ENCODE peak calls at places on chromosomes 3 and 15, in six cellular contexts. One of them, this sample, is unnamed.

GRCh38 chr3:74267126-74267525 is 347.3 kb downstream of the CNTN3 start:
- DNase-seq in GM03348: no peak
- DNase-seq in caudate nucleus: no peak
- DNase-seq in SK-MEL-5: no peak
- DNase-seq in PC-3: no peak
- DNase-seq in T follicular helper cell: no peak
- DNase-seq in this sample: peak

GRCh38 chr3:132211896-132212295 is 105.3 kb upstream of the ACP3 start:
- DNase-seq in PC-3: no peak
- DNase-seq in GM03348: no peak
- DNase-seq in caudate nucleus: no peak
- DNase-seq in T follicular helper cell: no peak
- DNase-seq in SK-MEL-5: peak
- DNase-seq in this sample: no peak

GRCh38 chr15:57217716-57218598 is 158.3 kb upstream of the CGNL1 start:
- DNase-seq in caudate nucleus: no peak
- DNase-seq in T follicular helper cell: no peak
- DNase-seq in GM03348: no peak
- DNase-seq in PC-3: no peak
- DNase-seq in SK-MEL-5: peak
- DNase-seq in this sample: no peak

GRCh38 chr3:106197532-106198187 is 328.8 kb upstream of the CBLB start:
- DNase-seq in PC-3: no peak
- DNase-seq in T follicular helper cell: no peak
- DNase-seq in caudate nucleus: no peak
- DNase-seq in GM03348: no peak
- DNase-seq in SK-MEL-5: no peak
- DNase-seq in this sample: peak

GRCh38 chr15:51234181-51234927 is 104.0 kb downstream of the CYP19A1 start:
- DNase-seq in caudate nucleus: no peak
- DNase-seq in PC-3: no peak
- DNase-seq in T follicular helper cell: no peak
- DNase-seq in SK-MEL-5: no peak
- DNase-seq in GM03348: peak
- DNase-seq in this sample: no peak

GRCh38 chr3:56288258-56288657 is 180.0 kb downstream of the ERC2 start:
- DNase-seq in SK-MEL-5: no peak
- DNase-seq in GM03348: no peak
- DNase-seq in caudate nucleus: no peak
- DNase-seq in T follicular helper cell: no peak
- DNase-seq in PC-3: no peak
- DNase-seq in this sample: no peak

GRCh38 chr3:72951259-72951722 is 45.3 kb upstream of the PPP4R2 start:
- DNase-seq in PC-3: no peak
- DNase-seq in GM03348: no peak
- DNase-seq in caudate nucleus: no peak
- DNase-seq in T follicular helper cell: no peak
- DNase-seq in SK-MEL-5: peak
- DNase-seq in this sample: no peak

GRCh38 chr3:65828706-65829105 is 210.0 kb downstream of the MAGI1 start:
- DNase-seq in SK-MEL-5: no peak
- DNase-seq in caudate nucleus: no peak
- DNase-seq in PC-3: no peak
- DNase-seq in GM03348: no peak
- DNase-seq in T follicular helper cell: no peak
- DNase-seq in this sample: peak

GRCh38 chr3:177089901-177090300 is 107.4 kb downstream of the TBL1XR1 start:
- DNase-seq in SK-MEL-5: no peak
- DNase-seq in PC-3: no peak
- DNase-seq in GM03348: no peak
- DNase-seq in T follicular helper cell: no peak
- DNase-seq in caudate nucleus: no peak
- DNase-seq in this sample: no peak

GRCh38 chr3:119631529-119631928 is 28.9 kb downstream of the POPDC2 start:
- DNase-seq in SK-MEL-5: no peak
- DNase-seq in T follicular helper cell: no peak
- DNase-seq in GM03348: peak
- DNase-seq in PC-3: peak
- DNase-seq in caudate nucleus: no peak
- DNase-seq in this sample: no peak

GRCh38 chr3:130626021-130626420 is 109.0 kb downstream of the COL6A6 start:
- DNase-seq in T follicular helper cell: no peak
- DNase-seq in GM03348: peak
- DNase-seq in caudate nucleus: no peak
- DNase-seq in PC-3: peak
- DNase-seq in SK-MEL-5: no peak
- DNase-seq in this sample: no peak

GRCh38 chr15:58932791-58933310 is 628 bp downstream of the SLTM start:
- DNase-seq in SK-MEL-5: peak
- DNase-seq in caudate nucleus: peak
- DNase-seq in T follicular helper cell: no peak
- DNase-seq in GM03348: peak
- DNase-seq in PC-3: peak
- DNase-seq in this sample: no peak

GRCh38 chr15:74406992-74407705 is 26.6 kb downstream of the SEMA7A start:
- DNase-seq in SK-MEL-5: no peak
- DNase-seq in GM03348: peak
- DNase-seq in PC-3: peak
- DNase-seq in caudate nucleus: no peak
- DNase-seq in T follicular helper cell: no peak
- DNase-seq in this sample: peak

GRCh38 chr3:76497636-76498035 is 542.3 kb upstream of the ROBO2 start:
- DNase-seq in caudate nucleus: no peak
- DNase-seq in GM03348: no peak
- DNase-seq in T follicular helper cell: no peak
- DNase-seq in SK-MEL-5: no peak
- DNase-seq in PC-3: no peak
- DNase-seq in this sample: peak

GRCh38 chr3:48276856-48277641 is 36.1 kb downstream of the ZNF589 start:
- DNase-seq in SK-MEL-5: no peak
- DNase-seq in caudate nucleus: no peak
- DNase-seq in GM03348: no peak
- DNase-seq in PC-3: no peak
- DNase-seq in T follicular helper cell: no peak
- DNase-seq in this sample: peak

GRCh38 chr15:73955851-73956250 is 29.6 kb downstream of the LOXL1 start:
- DNase-seq in GM03348: no peak
- DNase-seq in SK-MEL-5: no peak
- DNase-seq in T follicular helper cell: no peak
- DNase-seq in caudate nucleus: no peak
- DNase-seq in PC-3: no peak
- DNase-seq in this sample: no peak

GRCh38 chr3:121855555-121855954 is 20.5 kb downstream of the EAF2 start:
- DNase-seq in PC-3: peak
- DNase-seq in SK-MEL-5: peak
- DNase-seq in caudate nucleus: no peak
- DNase-seq in GM03348: no peak
- DNase-seq in T follicular helper cell: no peak
- DNase-seq in this sample: peak

GRCh38 chr3:65678480-65678879 is 360.2 kb downstream of the MAGI1 start:
- DNase-seq in SK-MEL-5: no peak
- DNase-seq in caudate nucleus: no peak
- DNase-seq in T follicular helper cell: no peak
- DNase-seq in PC-3: no peak
- DNase-seq in GM03348: no peak
- DNase-seq in this sample: peak

GRCh38 chr3:183291511-183292031 is 38.5 kb downstream of the B3GNT5 start:
- DNase-seq in T follicular helper cell: no peak
- DNase-seq in SK-MEL-5: peak
- DNase-seq in PC-3: peak
- DNase-seq in caudate nucleus: no peak
- DNase-seq in GM03348: no peak
- DNase-seq in this sample: no peak

GRCh38 chr3:128727996-128728395 is 2.0 kb downstream of the RAB7A start:
- DNase-seq in SK-MEL-5: peak
- DNase-seq in GM03348: peak
- DNase-seq in PC-3: peak
- DNase-seq in T follicular helper cell: no peak
- DNase-seq in caudate nucleus: no peak
- DNase-seq in this sample: no peak

GRCh38 chr3:172132721-172133311 is 93.4 kb downstream of the FNDC3B start:
- DNase-seq in GM03348: no peak
- DNase-seq in T follicular helper cell: no peak
- DNase-seq in caudate nucleus: no peak
- DNase-seq in PC-3: no peak
- DNase-seq in SK-MEL-5: no peak
- DNase-seq in this sample: no peak

GRCh38 chr15:72198410-72199270 is 1.1 kb upstream of the GRAMD2A start:
- DNase-seq in caudate nucleus: no peak
- DNase-seq in SK-MEL-5: no peak
- DNase-seq in PC-3: no peak
- DNase-seq in T follicular helper cell: no peak
- DNase-seq in GM03348: no peak
- DNase-seq in this sample: no peak

GRCh38 chr3:122714269-122714668 is 33.6 kb downstream of the PARP14 start:
- DNase-seq in SK-MEL-5: peak
- DNase-seq in T follicular helper cell: no peak
- DNase-seq in PC-3: no peak
- DNase-seq in GM03348: no peak
- DNase-seq in caudate nucleus: no peak
- DNase-seq in this sample: no peak

GRCh38 chr3:149151843-149152242 is 22.4 kb downstream of the HPS3 start:
- DNase-seq in caudate nucleus: no peak
- DNase-seq in T follicular helper cell: no peak
- DNase-seq in SK-MEL-5: peak
- DNase-seq in GM03348: peak
- DNase-seq in PC-3: peak
- DNase-seq in this sample: peak

GRCh38 chr3:48896991-48897390 is 1.7 kb downstream of the SLC25A20 start:
- DNase-seq in caudate nucleus: no peak
- DNase-seq in PC-3: no peak
- DNase-seq in T follicular helper cell: no peak
- DNase-seq in GM03348: no peak
- DNase-seq in SK-MEL-5: no peak
- DNase-seq in this sample: no peak

GRCh38 chr3:193499152-193499551 is 55.5 kb downstream of the ATP13A4 start:
- DNase-seq in caudate nucleus: no peak
- DNase-seq in PC-3: no peak
- DNase-seq in GM03348: no peak
- DNase-seq in SK-MEL-5: no peak
- DNase-seq in T follicular helper cell: no peak
- DNase-seq in this sample: no peak

GRCh38 chr15:78446551-78446950 is 8.5 kb downstream of the IREB2 start:
- DNase-seq in GM03348: no peak
- DNase-seq in caudate nucleus: no peak
- DNase-seq in T follicular helper cell: no peak
- DNase-seq in PC-3: no peak
- DNase-seq in SK-MEL-5: no peak
- DNase-seq in this sample: no peak

GRCh38 chr3:101940521-101940992 is 91.2 kb downstream of the NFKBIZ start:
- DNase-seq in SK-MEL-5: peak
- DNase-seq in PC-3: peak
- DNase-seq in caudate nucleus: no peak
- DNase-seq in T follicular helper cell: no peak
- DNase-seq in GM03348: peak
- DNase-seq in this sample: peak

GRCh38 chr15:57118013-57118799 is 199.8 kb downstream of the TCF12 start:
- DNase-seq in PC-3: peak
- DNase-seq in T follicular helper cell: no peak
- DNase-seq in GM03348: peak
- DNase-seq in SK-MEL-5: peak
- DNase-seq in caudate nucleus: no peak
- DNase-seq in this sample: peak

GRCh38 chr3:134312072-134312872 is 61.6 kb upstream of the RYK start:
- DNase-seq in GM03348: no peak
- DNase-seq in T follicular helper cell: no peak
- DNase-seq in PC-3: peak
- DNase-seq in caudate nucleus: no peak
- DNase-seq in SK-MEL-5: no peak
- DNase-seq in this sample: peak

GRCh38 chr3:186931487-186932280 is 1.4 kb downstream of the ST6GAL1 start:
- DNase-seq in PC-3: peak
- DNase-seq in T follicular helper cell: no peak
- DNase-seq in caudate nucleus: no peak
- DNase-seq in GM03348: peak
- DNase-seq in SK-MEL-5: peak
- DNase-seq in this sample: peak

GRCh38 chr3:72105306-72105705 is 320.4 kb upstream of the PROK2 start:
- DNase-seq in SK-MEL-5: no peak
- DNase-seq in GM03348: peak
- DNase-seq in caudate nucleus: no peak
- DNase-seq in T follicular helper cell: no peak
- DNase-seq in PC-3: no peak
- DNase-seq in this sample: no peak

GRCh38 chr15:40456299-40456712 is 14.5 kb upstream of the CHST14 start:
- DNase-seq in caudate nucleus: no peak
- DNase-seq in PC-3: no peak
- DNase-seq in SK-MEL-5: no peak
- DNase-seq in T follicular helper cell: no peak
- DNase-seq in GM03348: no peak
- DNase-seq in this sample: no peak

GRCh38 chr3:132606085-132606484 is 9.0 kb downstream of the ACKR4 start:
- DNase-seq in caudate nucleus: no peak
- DNase-seq in GM03348: peak
- DNase-seq in SK-MEL-5: no peak
- DNase-seq in T follicular helper cell: no peak
- DNase-seq in PC-3: no peak
- DNase-seq in this sample: peak

GRCh38 chr3:17730318-17730967 is 12.0 kb downstream of the TBC1D5 start:
- DNase-seq in caudate nucleus: no peak
- DNase-seq in PC-3: peak
- DNase-seq in GM03348: no peak
- DNase-seq in T follicular helper cell: no peak
- DNase-seq in SK-MEL-5: no peak
- DNase-seq in this sample: peak

GRCh38 chr3:136994772-136995516 is 37.2 kb downstream of the IL20RB start:
- DNase-seq in caudate nucleus: no peak
- DNase-seq in SK-MEL-5: peak
- DNase-seq in PC-3: peak
- DNase-seq in T follicular helper cell: no peak
- DNase-seq in GM03348: peak
- DNase-seq in this sample: no peak

GRCh38 chr3:188051801-188052228 is 102.1 kb upstream of the LPP start:
- DNase-seq in GM03348: no peak
- DNase-seq in SK-MEL-5: no peak
- DNase-seq in caudate nucleus: peak
- DNase-seq in PC-3: no peak
- DNase-seq in T follicular helper cell: no peak
- DNase-seq in this sample: no peak

GRCh38 chr15:66701422-66702034 is 508 bp upstream of the SMAD6 start:
- DNase-seq in T follicular helper cell: peak
- DNase-seq in caudate nucleus: no peak
- DNase-seq in GM03348: peak
- DNase-seq in PC-3: no peak
- DNase-seq in SK-MEL-5: no peak
- DNase-seq in this sample: peak